ENCODE peak calls at places on chromosomes 3 and 15, in five cellular contexts. O, N, G, K and A are unnamed samples.

GRCh38 chr3:141432904-141433303 is 53.9 kb upstream of the RASA2 start:
- DNase-seq in O (no peak), G (no peak), N (no peak), K (no peak), A (no peak)

GRCh38 chr3:76470285-76470684 is 569.6 kb upstream of the ROBO2 start:
- DNase-seq in G (no peak), N (peak), K (peak), O (no peak), A (no peak)

GRCh38 chr15:41207687-41208448 is 22.7 kb downstream of the EXD1 start:
- DNase-seq in N (no peak), G (no peak), K (peak), O (no peak), A (no peak)

GRCh38 chr3:11290743-11291680 is 18.8 kb downstream of the ATG7 start:
- DNase-seq in O (no peak), G (no peak), N (no peak), K (peak), A (no peak)

GRCh38 chr3:8848696-8849131 is 79.3 kb upstream of the OXTR start:
- DNase-seq in O (peak), N (peak), K (peak), G (no peak), A (no peak)

GRCh38 chr3:13715167-13715954 is 164.5 kb downstream of the WNT7A start:
- DNase-seq in G (no peak), K (no peak), N (no peak), O (no peak), A (no peak)

GRCh38 chr3:3853584-3853983 is 54.4 kb downstream of the LRRN1 start:
- DNase-seq in K (no peak), G (no peak), O (no peak), N (no peak), A (no peak)

GRCh38 chr3:88031543-88032148 is 27.2 kb downstream of the CGGBP1 start:
- DNase-seq in G (peak), O (peak), N (peak), K (peak), A (peak)

GRCh38 chr3:86547697-86548096 is 443.3 kb downstream of the VGLL3 start:
- DNase-seq in K (no peak), G (no peak), N (no peak), O (no peak), A (no peak)

GRCh38 chr3:151225040-151225975 is 22.3 kb upstream of the GPR171 start:
- DNase-seq in K (no peak), N (no peak), G (no peak), O (no peak), A (no peak)

GRCh38 chr3:30642715-30643361 is 36.4 kb downstream of the TGFBR2 start:
- DNase-seq in G (peak), O (no peak), K (no peak), N (no peak), A (no peak)

GRCh38 chr3:153070153-153070868 is 91.7 kb upstream of the RAP2B start:
- DNase-seq in G (no peak), N (peak), O (peak), K (peak), A (no peak)

GRCh38 chr3:194686816-194687637 is 1.3 kb downstream of the FAM43A start:
- DNase-seq in K (peak), G (peak), O (peak), N (peak), A (no peak)

GRCh38 chr15:39092761-39093160 is 488.1 kb upstream of the THBS1 start:
- DNase-seq in N (no peak), O (no peak), G (no peak), K (no peak), A (no peak)

GRCh38 chr15:49060710-49061483 is 14.7 kb upstream of the SECISBP2L start:
- DNase-seq in N (peak), G (no peak), O (peak), K (peak), A (no peak)

GRCh38 chr15:45648521-45649200 is 13.8 kb downstream of the SQOR start:
- DNase-seq in K (peak), G (no peak), N (peak), O (peak), A (no peak)

GRCh38 chr3:98514948-98515347 is 7.8 kb downstream of the CLDND1 start:
- DNase-seq in K (no peak), O (no peak), N (no peak), G (no peak), A (no peak)

GRCh38 chr3:151503074-151503473 is 42.2 kb upstream of the IGSF10 start:
- DNase-seq in G (no peak), O (no peak), K (no peak), N (no peak), A (no peak)